ENCODE peak calls at places on chromosomes 13 and 19, in five cellular contexts. L is transverse colon, B is GM06990, R is WTC11, G is AG04449. H is an unnamed sample.

GRCh38 chr19:3710265-3710812 is 2.2 kb downstream of the TJP3 start:
- DNase-seq in B (no peak), R (peak; percentile 45), G (no peak), L (peak; percentile 97), H (no peak)

GRCh38 chr19:14030997-14031718 is 404 bp upstream of the IL27RA start:
- DNase-seq in B (no peak), L (no peak), G (no peak), R (no peak), H (no peak)

GRCh38 chr19:47762615-47763308 is 15.7 kb upstream of the SELENOW start:
- DNase-seq in B (no peak), G (no peak), R (no peak), L (no peak), H (no peak)

GRCh38 chr13:50612717-50613116 is 230.8 kb downstream of the DLEU7 start:
- DNase-seq in B (no peak), R (no peak), L (no peak), G (no peak), H (no peak)

GRCh38 chr13:103299079-103299478 is 232.9 kb upstream of the SLC10A2 start:
- DNase-seq in L (peak; percentile 60), B (no peak), R (peak; percentile 78), G (no peak), H (no peak)

GRCh38 chr13:72570019-72570418 is 157.4 kb downstream of the MZT1 start:
- DNase-seq in L (no peak), G (no peak), R (no peak), B (no peak), H (no peak)

GRCh38 chr19:1469936-1470863 is 8.8 kb downstream of the C19orf25 start:
- DNase-seq in R (peak; percentile 77), G (no peak), L (peak; percentile 67), B (peak; percentile 51), H (no peak)

GRCh38 chr19:48154003-48154402 is 16.1 kb downstream of the LIG1 start:
- DNase-seq in L (no peak), R (no peak), B (no peak), G (no peak), H (no peak)

GRCh38 chr19:16736709-16737108 is 17.1 kb downstream of the NWD1 start:
- DNase-seq in R (no peak), G (no peak), L (no peak), B (no peak), H (no peak)

GRCh38 chr13:98794498-98794897 is 42.0 kb upstream of the SLC15A1 start:
- DNase-seq in L (no peak), R (no peak), G (no peak), B (no peak), H (no peak)
- TF ChIP-seq CTCF in L (no peak), R (no peak), G (no peak), B (no peak), H (no peak)

DNA sequence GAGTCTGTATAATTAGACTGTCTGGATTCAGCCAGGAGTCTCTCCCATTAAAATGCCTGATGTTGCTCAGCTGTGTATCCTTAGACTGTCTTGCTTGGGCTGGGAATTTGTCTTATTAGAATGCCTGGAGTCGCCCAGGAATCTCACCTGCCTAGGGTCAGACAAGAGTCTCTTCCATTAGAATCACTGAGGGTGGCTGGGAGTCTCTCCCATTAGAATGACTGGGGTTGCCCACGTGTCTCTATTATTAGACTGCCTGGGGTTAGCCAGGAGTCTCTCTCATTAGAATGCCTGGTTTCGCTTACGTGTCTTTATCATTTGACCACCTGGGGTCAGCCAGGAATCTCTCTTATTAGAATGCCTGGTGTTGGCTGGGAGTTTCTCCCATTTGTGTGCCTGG is 1450.0 kb downstream of the UQCRFS1 start:
- DNase-seq in G (no peak), L (no peak), B (no peak), R (no peak), H (no peak)
- TF ChIP-seq CTCF in G (no peak), L (no peak), B (no peak), R (no peak), H (no peak)

DNA sequence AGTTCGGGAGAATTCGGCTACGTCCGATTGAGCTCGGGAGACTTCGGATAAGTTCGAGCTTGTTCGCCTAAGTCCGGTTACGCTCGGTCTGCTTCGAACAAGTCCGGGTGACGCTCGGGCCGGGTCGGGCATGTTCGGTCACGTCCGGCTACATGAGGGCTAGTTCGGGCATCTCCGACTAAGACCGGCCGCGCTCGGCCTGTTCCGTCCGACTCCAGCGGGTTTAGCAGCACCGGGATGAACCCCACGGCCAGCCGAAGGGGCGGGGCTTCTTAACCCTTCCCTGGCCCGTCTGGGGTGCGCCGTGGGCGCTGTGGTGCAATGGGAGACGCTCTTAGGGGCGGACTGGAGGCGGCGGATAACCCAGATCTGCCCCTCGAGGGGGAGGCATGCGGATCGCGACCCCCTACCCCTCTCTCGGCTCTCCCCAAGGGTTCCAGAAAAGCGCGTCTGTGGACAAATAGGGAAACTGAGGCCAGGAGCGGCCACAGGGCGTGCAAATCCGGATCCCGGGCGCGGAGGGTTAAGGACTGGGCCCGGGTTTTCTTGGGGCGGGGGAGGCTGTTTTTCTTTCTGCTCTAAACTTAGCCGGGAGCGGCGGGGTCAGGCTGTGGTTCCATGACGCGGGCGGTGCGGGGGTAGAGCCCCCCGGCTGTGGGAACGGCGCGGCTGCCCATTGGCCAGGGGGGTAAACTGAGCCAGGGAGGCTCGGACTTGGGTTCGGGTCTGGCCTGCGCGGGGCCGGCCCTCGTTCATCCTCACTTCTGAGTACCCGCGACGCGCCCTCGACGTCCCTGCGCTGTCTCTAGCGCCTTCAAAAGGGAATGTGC is 1.5 kb downstream of the PDE4C start:
- DNase-seq in R (peak; percentile 100), L (peak; percentile 98), G (peak; percentile 96), B (peak; percentile 96), H (peak; percentile 98)
- TF ChIP-seq CTCF in R (no peak), L (no peak), G (no peak), B (no peak), H (no peak)

GRCh38 chr19:7500811-7501450 is 12.1 kb upstream of the PEX11G start:
- DNase-seq in R (peak; percentile 91), G (no peak), B (no peak), L (peak; percentile 74), H (peak; percentile 72)
- TF ChIP-seq CTCF in R (no peak), G (no peak), B (no peak), L (no peak), H (no peak)

DNA sequence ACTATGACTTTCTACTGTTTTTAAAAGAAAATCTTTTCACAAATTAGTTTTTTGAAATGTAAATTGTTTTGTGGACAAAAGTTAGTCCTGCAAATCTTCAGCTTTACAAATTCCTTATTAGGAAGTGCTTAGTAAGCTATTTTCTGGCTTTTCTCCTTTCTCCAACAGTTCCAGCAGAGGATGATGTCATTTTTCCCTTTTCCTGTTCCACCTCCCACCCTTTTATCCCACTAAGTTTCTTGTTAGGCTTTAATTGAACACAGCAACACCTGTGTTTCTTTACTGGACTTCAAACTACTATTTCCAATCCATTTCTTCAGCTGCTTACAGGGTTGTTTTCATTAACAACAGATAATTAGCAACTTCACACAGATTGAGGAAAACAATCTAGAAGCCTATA is 389.2 kb downstream of the NDFIP2 start:
- DNase-seq in G (no peak), R (no peak), B (no peak), L (no peak), H (no peak)
- TF ChIP-seq CTCF in G (no peak), R (no peak), B (no peak), L (no peak), H (no peak)

GRCh38 chr19:46378268-46378667 is 31.4 kb downstream of the PPP5C start:
- DNase-seq in G (peak; percentile 59), L (no peak), R (no peak), B (no peak), H (no peak)
- TF ChIP-seq CTCF in G (no peak), L (no peak), R (no peak), B (no peak), H (no peak)

DNA sequence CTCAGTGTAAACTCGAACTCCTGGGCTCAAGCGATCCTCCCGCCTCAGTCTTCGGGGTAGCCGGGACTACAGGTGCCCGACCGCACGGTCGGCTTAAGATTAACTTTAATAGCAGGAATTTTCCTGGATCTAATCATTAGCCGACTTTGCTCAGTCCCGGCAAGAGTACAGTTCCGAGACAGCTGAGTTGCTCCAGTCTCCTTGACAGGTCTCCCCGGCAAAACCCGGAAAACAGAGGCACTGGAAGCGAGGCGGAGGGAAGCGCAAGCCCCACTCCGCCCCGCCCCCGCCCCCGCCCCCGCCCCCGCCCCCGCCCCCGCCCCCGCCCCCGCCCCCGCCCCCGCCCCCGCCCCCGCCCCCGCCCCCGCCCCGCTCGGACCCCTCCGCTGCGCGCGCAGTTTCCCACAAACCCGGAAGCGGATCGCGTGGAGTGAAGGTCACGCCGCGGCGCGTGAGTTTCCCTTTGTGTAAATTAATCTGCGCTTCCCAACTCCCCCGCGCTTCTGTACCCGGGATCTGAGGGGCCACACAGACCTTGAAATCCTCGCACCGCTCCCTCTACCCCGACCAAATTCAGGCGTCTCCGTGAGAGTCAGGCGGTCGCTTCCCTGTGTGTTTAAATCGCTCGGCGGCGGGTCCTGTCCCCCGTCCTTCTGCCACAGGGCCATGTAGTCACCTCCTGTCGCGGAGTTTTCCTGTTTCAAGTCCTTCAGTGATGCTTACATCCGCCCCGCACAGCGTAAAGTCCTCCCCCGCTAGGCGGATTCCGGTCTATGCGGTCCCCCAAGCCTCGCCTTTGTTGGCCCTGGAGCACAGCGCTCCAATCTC is at the start of gene ZNF480:
- DNase-seq in G (peak; percentile 14), B (peak; percentile 81), R (peak; percentile 70), L (peak; percentile 89), H (peak; percentile 76)
- TF ChIP-seq CTCF in G (peak; percentile 19), B (peak; percentile 4), R (no peak), L (no peak), H (no peak)

GRCh38 chr13:37473035-37473434 is 125.5 kb downstream of the POSTN start:
- DNase-seq in L (no peak), R (peak; percentile 53), G (no peak), B (no peak), H (no peak)
- TF ChIP-seq CTCF in L (no peak), R (peak; percentile 51), G (no peak), B (peak; percentile 34), H (peak; percentile 56)

GRCh38 chr19:18488838-18489626 is 32.8 kb downstream of the ELL start:
- DNase-seq in L (peak; percentile 45), G (no peak), B (no peak), R (peak; percentile 73), H (peak; percentile 62)
- TF ChIP-seq CTCF in L (peak; percentile 24), G (peak; percentile 24), B (peak; percentile 41), R (no peak), H (peak; percentile 9)

GRCh38 chr13:30898721-30899188 is 7.3 kb upstream of the MEDAG start:
- DNase-seq in L (no peak), R (no peak), B (no peak), G (peak; percentile 98), H (peak; percentile 23)
- TF ChIP-seq CTCF in L (no peak), R (no peak), B (no peak), G (no peak), H (no peak)

H was measured in endothelial cell.